ENCODE peak calls at places on chromosomes 1 and 21, in six cellular contexts. X is GM03348, C is activated T-cell treated with anti-CD3 and anti-CD28 coated beads for 1 hour, S is progenitor cell of endocrine pancreas, G is NCI-H2081, E is epithelial cell of prostate. B is an unnamed sample.

GRCh38 chr1:226447932-226448670 is 40.2 kb upstream of the PARP1 start:
- DNase-seq in S (no peak), C (no peak), E (no peak), G (no peak), X (no peak), B (no peak)

GRCh38 chr1:203406446-203407045 is 55.6 kb upstream of the FMOD start:
- DNase-seq in S (no peak), G (no peak), X (peak), C (no peak), E (no peak), B (no peak)

GRCh38 chr1:63643926-63644325 is 50.7 kb downstream of the PGM1 start:
- DNase-seq in G (peak), E (no peak), C (no peak), X (no peak), S (no peak), B (no peak)

GRCh38 chr1:182069028-182069466 is 7.5 kb upstream of the ZNF648 start:
- DNase-seq in G (peak), E (no peak), X (peak), S (peak), C (no peak), B (peak)

GRCh38 chr1:217542837-217543236 is 88.1 kb downstream of the GPATCH2 start:
- DNase-seq in G (no peak), C (no peak), E (no peak), X (no peak), S (no peak), B (no peak)

GRCh38 chr1:111334169-111334568 is 43.5 kb downstream of the CHIA start:
- DNase-seq in C (peak), S (no peak), E (no peak), X (peak), G (no peak), B (no peak)

GRCh38 chr1:38892976-38893375 is 11.6 kb upstream of the GJA9 start:
- DNase-seq in C (no peak), E (no peak), S (no peak), G (no peak), X (peak), B (no peak)

GRCh38 chr1:218488986-218489385 is 143.8 kb downstream of the TGFB2 start:
- DNase-seq in X (peak), G (no peak), S (no peak), C (no peak), E (no peak), B (peak)

GRCh38 chr1:229480500-229480899 is 27.6 kb downstream of the NUP133 start:
- DNase-seq in G (no peak), X (no peak), C (no peak), E (no peak), S (no peak), B (no peak)

GRCh38 chr21:32198369-32198768 is 80.5 kb downstream of the MIS18A start:
- DNase-seq in C (no peak), G (no peak), S (no peak), E (no peak), X (no peak), B (no peak)

GRCh38 chr1:240492832-240493440 is 119.0 kb downstream of the GREM2 start:
- DNase-seq in E (no peak), X (no peak), S (peak), C (no peak), G (no peak), B (no peak)

GRCh38 chr1:117389284-117389683 is 22.0 kb downstream of the MAN1A2 start:
- DNase-seq in E (no peak), S (no peak), G (no peak), C (no peak), X (no peak), B (no peak)

GRCh38 chr21:32475162-32475812 is 62.8 kb downstream of the EVA1C start:
- DNase-seq in S (no peak), C (no peak), E (no peak), X (peak), G (no peak), B (no peak)

GRCh38 chr1:150484431-150484830 is 2.8 kb upstream of the TARS2 start:
- DNase-seq in G (no peak), X (peak), C (no peak), S (no peak), E (peak), B (no peak)

GRCh38 chr1:230271396-230272035 is 154.6 kb downstream of the PGBD5 start:
- DNase-seq in S (no peak), G (no peak), E (no peak), X (no peak), C (no peak), B (no peak)

GRCh38 chr1:156865865-156866678 is 5.4 kb downstream of the NTRK1 start:
- DNase-seq in X (no peak), C (no peak), S (no peak), E (no peak), G (no peak), B (no peak)

GRCh38 chr1:154567386-154568164 is at the start of gene CHRNB2:
- DNase-seq in S (peak), G (peak), C (peak), E (no peak), X (peak), B (peak)

GRCh38 chr1:159800177-159800935 is 1.8 kb upstream of the FCRL6 start:
- DNase-seq in X (no peak), C (peak), E (no peak), G (no peak), S (no peak), B (no peak)

GRCh38 chr1:159188375-159188788 is 16.3 kb upstream of the ACKR1 start:
- DNase-seq in E (no peak), S (peak), G (no peak), C (no peak), X (peak), B (no peak)

B was measured in NCI-H146.